ENCODE peak calls at places on chromosome 22, in five cellular contexts. C, M, F, I and A are unnamed samples.

GRCh38 chr22:49500942-49501395 is 326.7 kb downstream of the BRD1 start:
- DNase-seq in M (no peak), I (no peak), F (no peak), C (no peak), A (no peak)

GRCh38 chr22:19958083-19959042 is 16.7 kb upstream of the TXNRD2 start:
- DNase-seq in C (no peak), I (no peak), M (no peak), F (no peak), A (no peak)

GRCh38 chr22:23836692-23837495 is 1.9 kb downstream of the DERL3 start:
- DNase-seq in C (no peak), M (no peak), I (no peak), F (no peak), A (no peak)

GRCh38 chr22:38467904-38468760 is at the start of gene KDELR3:
- DNase-seq in M (no peak), F (no peak), I (no peak), C (no peak), A (peak; percentile 22)

GRCh38 chr22:26477341-26477731 is 6.2 kb downstream of the HPS4 start:
- DNase-seq in I (no peak), F (no peak), C (no peak), M (no peak), A (no peak)

GRCh38 chr22:37801946-37802309 is 5.8 kb upstream of the GCAT start:
- DNase-seq in I (no peak), C (no peak), F (no peak), M (no peak), A (no peak)

GRCh38 chr22:50246242-50247175 is 1.7 kb upstream of the TUBGCP6 start:
- DNase-seq in F (no peak), C (no peak), M (peak; percentile 38), I (no peak), A (no peak)

GRCh38 chr22:24450600-24450999 is 23.2 kb downstream of the ADORA2A start:
- DNase-seq in M (no peak), I (no peak), F (no peak), C (no peak), A (no peak)

GRCh38 chr22:42076764-42077485 is 2.6 kb upstream of the SMDT1 start:
- DNase-seq in C (no peak), I (no peak), M (no peak), F (no peak), A (no peak)

GRCh38 chr22:23401111-23401909 is 178.8 kb downstream of the IGLL1 start:
- DNase-seq in C (no peak), I (no peak), M (no peak), F (peak; percentile 56), A (no peak)

GRCh38 chr22:19693981-19694670 is 20.2 kb upstream of the SEPTIN5 start:
- DNase-seq in C (no peak), M (no peak), I (no peak), F (no peak), A (no peak)

GRCh38 chr22:22550789-22551434 is 8.2 kb downstream of the PRAME start:
- DNase-seq in C (no peak), M (no peak), F (no peak), I (no peak), A (no peak)

GRCh38 chr22:48744967-48745841 is 1082.5 kb downstream of the BRD1 start:
- DNase-seq in C (no peak), I (no peak), F (no peak), M (no peak), A (no peak)

GRCh38 chr22:27419473-27419872 is 382.1 kb downstream of the MN1 start:
- DNase-seq in C (no peak), F (no peak), M (no peak), I (no peak), A (no peak)

GRCh38 chr22:19663286-19663815 is 51.0 kb upstream of the SEPTIN5 start:
- DNase-seq in C (no peak), I (no peak), M (no peak), F (peak; percentile 29), A (no peak)